ENCODE peak calls at places on chromosome 14, in eight cellular contexts. M is EL; W is Caki2; Y is fibroblast of the conjunctiva; Z is activated CD4-positive, alpha-beta T cell treated with anti-CD3 and anti-CD28 coated beads for 24 hours; S is endothelial cell; I is substantia nigra; C is stimulated activated CD4-positive, alpha-beta T cell treated with anti-CD3 and anti-CD28 coated beads, Interleukin-2, amount 100 ng/mL, for 24 hours. Q is an unnamed sample.

GRCh38 chr14:59507063-59507751 is 22.9 kb downstream of the JKAMP start:
- DNase-seq in C (peak), Z (peak), S (peak), Y (peak), M (peak), W (peak), I (peak), Q (peak)

GRCh38 chr14:100864960-100865681 is 38.4 kb downstream of the RTL1 start:
- DNase-seq in W (no peak), I (no peak), Y (no peak), Z (no peak), M (no peak), C (no peak), S (no peak), Q (no peak)

GRCh38 chr14:68843471-68844209 is 50.8 kb upstream of the ZFP36L1 start:
- DNase-seq in I (peak), Z (peak), Y (peak), W (peak), M (peak), S (peak), C (peak), Q (peak)

GRCh38 chr14:36478782-36479181 is 41.2 kb downstream of the NKX2-1 start:
- DNase-seq in Z (no peak), Y (no peak), C (no peak), S (no peak), M (no peak), I (no peak), W (no peak), Q (no peak)

GRCh38 chr14:73935666-73936065 is 14.2 kb downstream of the FAM161B start:
- DNase-seq in Z (no peak), S (no peak), W (no peak), I (no peak), Y (no peak), C (no peak), M (no peak), Q (no peak)

GRCh38 chr14:51367600-51367931 is 127.5 kb downstream of the TMX1 start:
- DNase-seq in Y (peak), C (no peak), Z (no peak), M (peak), S (no peak), W (peak), I (no peak), Q (no peak)

GRCh38 chr14:56194062-56194461 is 75.9 kb downstream of the PELI2 start:
- DNase-seq in C (no peak), I (no peak), M (no peak), Z (no peak), W (no peak), S (peak), Y (no peak), Q (no peak)

GRCh38 chr14:78933948-78934524 is 763.9 kb downstream of the NRXN3 start:
- DNase-seq in Y (no peak), W (peak), I (no peak), M (peak), S (peak), C (no peak), Z (no peak), Q (no peak)

GRCh38 chr14:77011226-77011762 is 17.2 kb downstream of the IRF2BPL start:
- DNase-seq in W (no peak), M (no peak), Y (no peak), C (no peak), I (no peak), S (no peak), Z (no peak), Q (no peak)

GRCh38 chr14:23242076-23242475 is 4.3 kb downstream of the RNF212B start:
- DNase-seq in S (no peak), W (no peak), I (no peak), M (no peak), Y (no peak), C (no peak), Z (no peak), Q (no peak)

GRCh38 chr14:52902971-52903385 is 47.9 kb downstream of the FERMT2 start:
- DNase-seq in Z (no peak), I (no peak), C (no peak), W (no peak), S (no peak), M (peak), Y (no peak), Q (no peak)

GRCh38 chr14:64632056-64632455 is 72.2 kb upstream of the PLEKHG3 start:
- DNase-seq in M (peak), Z (no peak), C (no peak), I (no peak), Y (no peak), W (no peak), S (no peak), Q (no peak)

GRCh38 chr14:99518441-99519346 is 37.5 kb downstream of the CCNK start:
- DNase-seq in S (peak), C (peak), M (peak), Y (no peak), I (peak), Z (peak), W (peak), Q (peak)

GRCh38 chr14:48703728-48704467 is 882.3 kb downstream of the RPS29 start:
- DNase-seq in M (no peak), Z (no peak), I (no peak), Y (no peak), W (no peak), S (no peak), C (no peak), Q (no peak)

GRCh38 chr14:23089498-23090253 is 5.3 kb downstream of the ACIN1 start:
- DNase-seq in S (no peak), Y (no peak), M (no peak), W (no peak), C (no peak), Z (no peak), I (no peak), Q (no peak)

GRCh38 chr14:28163897-28164296 is 602.7 kb upstream of the FOXG1 start:
- DNase-seq in Y (no peak), S (no peak), W (no peak), C (no peak), I (no peak), M (no peak), Z (no peak), Q (no peak)

GRCh38 chr14:99391671-99392070 is 89.0 kb downstream of the SETD3 start:
- DNase-seq in I (no peak), M (peak), Z (no peak), S (no peak), Y (no peak), W (no peak), C (no peak), Q (no peak)

GRCh38 chr14:99559286-99559990 is 44.6 kb downstream of the CCDC85C start:
- DNase-seq in C (no peak), W (no peak), Z (no peak), I (no peak), M (no peak), S (no peak), Y (no peak), Q (no peak)

GRCh38 chr14:67187210-67187609 is 2.0 kb upstream of the GARIN2 start:
- DNase-seq in Y (peak), M (peak), C (no peak), I (no peak), W (peak), Z (no peak), S (no peak), Q (no peak)

GRCh38 chr14:37591941-37592287 is 3.1 kb downstream of the FOXA1 start:
- DNase-seq in M (no peak), Y (no peak), I (no peak), Z (no peak), C (no peak), W (no peak), S (no peak), Q (no peak)

GRCh38 chr14:102200690-102201368 is 61.1 kb downstream of the WDR20 start:
- DNase-seq in Z (no peak), Y (no peak), C (no peak), W (no peak), M (no peak), I (no peak), S (no peak), Q (no peak)

GRCh38 chr14:63686926-63687325 is 40.9 kb downstream of the SGPP1 start:
- DNase-seq in Y (no peak), M (no peak), Z (no peak), W (no peak), C (no peak), S (no peak), I (no peak), Q (no peak)

GRCh38 chr14:61866932-61867920 is 105.0 kb downstream of the SNAPC1 start:
- DNase-seq in S (no peak), I (no peak), Y (no peak), M (no peak), C (no peak), Z (no peak), W (peak), Q (no peak)

GRCh38 chr14:93857081-93857480 is 68.8 kb upstream of the PRIMA1 start:
- DNase-seq in C (no peak), Z (no peak), M (no peak), I (no peak), W (no peak), Y (no peak), S (no peak), Q (no peak)

GRCh38 chr14:101557811-101558738 is 3.2 kb upstream of the DIO3 start:
- DNase-seq in Z (no peak), W (no peak), M (no peak), I (no peak), Y (no peak), C (no peak), S (no peak), Q (no peak)

GRCh38 chr14:60106341-60106740 is 14.6 kb downstream of the PCNX4 start:
- DNase-seq in Z (no peak), W (no peak), M (peak), C (no peak), I (peak), S (no peak), Y (no peak), Q (no peak)

GRCh38 chr14:104708606-104709268 is 15.3 kb upstream of the ADSS1 start:
- DNase-seq in Y (peak), W (peak), S (peak), Z (peak), M (peak), C (peak), I (peak), Q (peak)

GRCh38 chr14:83257466-83258439 is 1724.1 kb upstream of the SEL1L start:
- DNase-seq in Y (no peak), M (no peak), S (no peak), W (no peak), I (no peak), Z (no peak), C (no peak), Q (no peak)

GRCh38 chr14:47277703-47278102 is 397.7 kb downstream of the MDGA2 start:
- DNase-seq in Y (peak), W (no peak), S (no peak), Z (no peak), I (no peak), C (no peak), M (no peak), Q (no peak)

GRCh38 chr14:97106166-97106565 is 309.0 kb downstream of the VRK1 start:
- DNase-seq in I (no peak), Z (no peak), Y (no peak), C (no peak), S (no peak), W (no peak), M (no peak), Q (no peak)

GRCh38 chr14:30559638-30560071 is 697 bp downstream of the G2E3 start:
- DNase-seq in I (no peak), Y (no peak), Z (no peak), M (peak), W (peak), C (no peak), S (no peak), Q (no peak)

GRCh38 chr14:71824816-71825215 is 107.4 kb upstream of the RGS6 start:
- DNase-seq in Z (no peak), I (no peak), S (no peak), C (no peak), M (no peak), Y (no peak), W (no peak), Q (no peak)

GRCh38 chr14:56552615-56553014 is 27.0 kb upstream of the TMEM260 start:
- DNase-seq in I (no peak), M (no peak), Z (no peak), S (no peak), Y (no peak), W (no peak), C (no peak), Q (peak)

GRCh38 chr14:96297000-96297399 is 41.0 kb downstream of the BDKRB1 start:
- DNase-seq in S (no peak), I (no peak), Z (no peak), M (no peak), W (no peak), Y (no peak), C (no peak), Q (no peak)

GRCh38 chr14:75213172-75213571 is 36.8 kb upstream of the TMED10 start:
- DNase-seq in M (peak), W (no peak), I (no peak), Z (no peak), Y (no peak), S (no peak), C (no peak), Q (no peak)

GRCh38 chr14:90111895-90112534 is 50.2 kb downstream of the KCNK13 start:
- DNase-seq in Y (no peak), W (peak), I (no peak), C (no peak), Z (no peak), M (peak), S (no peak), Q (no peak)

GRCh38 chr14:56136571-56137498 is 18.6 kb downstream of the PELI2 start:
- DNase-seq in Y (no peak), M (no peak), C (no peak), Z (no peak), W (no peak), S (no peak), I (no peak), Q (no peak)

GRCh38 chr14:43341921-43342320 is 1165.2 kb downstream of the FSCB start:
- DNase-seq in S (no peak), I (no peak), C (no peak), Z (no peak), W (no peak), M (no peak), Y (no peak), Q (no peak)

GRCh38 chr14:95481391-95482022 is 34.9 kb downstream of the SYNE3 start:
- DNase-seq in W (no peak), S (no peak), Z (no peak), Y (no peak), C (no peak), M (no peak), I (no peak), Q (no peak)